ENCODE peak calls at places on chromosome 12, in seven cellular contexts. W, R, L, E, D, J and Z are unnamed samples.

GRCh38 chr12:42469355-42470006 is 120.1 kb downstream of the PRICKLE1 start:
- DNase-seq in R (no peak), E (no peak), W (no peak), J (no peak), D (no peak), L (no peak), Z (no peak)

GRCh38 chr12:38669530-38669929 is 235.9 kb downstream of the CPNE8 start:
- DNase-seq in E (peak), W (no peak), J (peak), R (no peak), D (no peak), L (no peak), Z (no peak)

GRCh38 chr12:3651585-3652424 is 101.1 kb downstream of the CRACR2A start:
- DNase-seq in R (no peak), D (no peak), J (peak), L (no peak), E (no peak), W (no peak), Z (no peak)

GRCh38 chr12:99486277-99486676 is 161.3 kb upstream of the GARIN6 start:
- DNase-seq in W (no peak), J (no peak), D (no peak), L (no peak), E (no peak), R (no peak), Z (no peak)

GRCh38 chr12:48917857-48918537 is 7.3 kb downstream of the FKBP11 start:
- DNase-seq in W (no peak), J (no peak), E (no peak), D (no peak), R (no peak), L (peak), Z (no peak)

GRCh38 chr12:3935078-3935477 is 61.9 kb upstream of the PARP11 start:
- DNase-seq in L (no peak), W (no peak), E (no peak), R (no peak), D (no peak), J (no peak), Z (no peak)

GRCh38 chr12:3303410-3304136 is 187.4 kb upstream of the PRMT8 start:
- DNase-seq in R (no peak), W (no peak), D (no peak), L (no peak), J (peak), E (no peak), Z (no peak)

GRCh38 chr12:84661732-84662326 is 250.8 kb downstream of the SLC6A15 start:
- DNase-seq in D (no peak), L (no peak), R (no peak), W (no peak), E (peak), J (no peak), Z (peak)

GRCh38 chr12:15851919-15852318 is 30.3 kb upstream of the STRAP start:
- DNase-seq in R (no peak), J (no peak), D (no peak), W (no peak), E (no peak), L (no peak), Z (no peak)

GRCh38 chr12:97151481-97151880 is 244.4 kb downstream of the NEDD1 start:
- DNase-seq in L (no peak), W (no peak), J (no peak), E (no peak), D (no peak), R (no peak), Z (no peak)

GRCh38 chr12:25155031-25155576 is 39.9 kb downstream of the DNAI7 start:
- DNase-seq in D (no peak), J (peak), E (peak), R (no peak), W (no peak), L (no peak), Z (no peak)

DNA sequence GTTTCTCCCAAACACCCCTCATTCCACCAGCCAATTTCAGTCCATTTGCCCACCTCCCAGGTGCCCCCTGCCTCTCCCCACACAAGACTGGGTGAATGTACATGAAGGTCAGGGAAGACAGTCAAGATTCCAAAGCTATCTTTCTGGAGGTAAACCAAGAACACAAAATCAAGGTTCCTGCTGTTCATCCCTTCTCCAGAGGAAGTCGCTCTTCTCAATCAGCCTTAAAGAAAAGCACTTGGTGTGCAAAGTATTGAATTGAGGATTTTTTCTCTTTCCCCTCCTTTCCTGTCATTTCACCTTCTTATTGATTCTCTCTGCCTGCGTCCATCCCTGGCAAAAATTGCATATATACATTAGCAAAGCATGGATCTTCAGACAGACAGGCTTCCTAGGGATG is 4.5 kb downstream of the GRIN2B start:
- DNase-seq in E (no peak), J (no peak), W (no peak), R (no peak), L (no peak), D (no peak), Z (no peak)
- TF ChIP-seq CTCF in E (no peak), J (peak), W (no peak), R (no peak), L (no peak), D (no peak), Z (no peak)

GRCh38 chr12:68880660-68881325 is 52.2 kb downstream of the CPM start:
- DNase-seq in D (no peak), J (no peak), E (peak), L (no peak), W (no peak), R (no peak), Z (no peak)

GRCh38 chr12:68885381-68885780 is 47.6 kb downstream of the CPM start:
- DNase-seq in J (no peak), E (no peak), W (no peak), D (no peak), R (no peak), L (no peak), Z (no peak)

GRCh38 chr12:68884251-68884650 is 48.7 kb downstream of the CPM start:
- DNase-seq in D (no peak), R (no peak), E (no peak), L (no peak), W (no peak), J (no peak), Z (no peak)

GRCh38 chr12:68882251-68882964 is 50.6 kb downstream of the CPM start:
- DNase-seq in J (no peak), D (no peak), R (no peak), E (no peak), W (no peak), L (no peak), Z (no peak)

GRCh38 chr12:68883151-68883550 is 49.8 kb downstream of the CPM start:
- DNase-seq in W (no peak), D (no peak), L (no peak), E (no peak), J (no peak), R (no peak), Z (no peak)
- H3K4me3 ChIP-seq in W (no peak), D (no peak), L (no peak), E (no peak), J (no peak), R (no peak), Z (no peak)

DNA sequence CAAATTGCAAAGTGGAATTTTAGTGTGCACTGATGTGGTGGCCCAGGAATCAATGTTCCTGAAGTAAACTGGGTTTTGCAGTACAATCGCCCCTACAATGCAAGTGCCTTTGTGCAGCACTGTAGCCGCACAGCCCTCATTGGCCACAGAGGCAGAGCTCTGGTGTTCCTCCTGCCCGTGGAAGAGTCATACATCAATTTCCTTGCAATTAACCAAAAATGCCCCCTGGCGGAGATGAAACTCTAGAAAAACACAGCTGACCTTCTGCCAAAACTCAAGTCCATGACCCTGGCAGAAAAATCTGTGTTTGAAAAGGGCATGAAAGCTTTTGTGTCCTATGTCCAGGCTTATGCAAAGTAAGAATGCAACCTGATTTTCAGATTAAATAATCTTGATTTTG is 117.9 kb upstream of the PRB2 start:
- DNase-seq in J (no peak), D (no peak), R (no peak), L (no peak), W (no peak), E (peak), Z (peak)
- TF ChIP-seq CTCF in J (peak), D (no peak), R (no peak), L (no peak), W (no peak), E (peak), Z (peak)

DNA sequence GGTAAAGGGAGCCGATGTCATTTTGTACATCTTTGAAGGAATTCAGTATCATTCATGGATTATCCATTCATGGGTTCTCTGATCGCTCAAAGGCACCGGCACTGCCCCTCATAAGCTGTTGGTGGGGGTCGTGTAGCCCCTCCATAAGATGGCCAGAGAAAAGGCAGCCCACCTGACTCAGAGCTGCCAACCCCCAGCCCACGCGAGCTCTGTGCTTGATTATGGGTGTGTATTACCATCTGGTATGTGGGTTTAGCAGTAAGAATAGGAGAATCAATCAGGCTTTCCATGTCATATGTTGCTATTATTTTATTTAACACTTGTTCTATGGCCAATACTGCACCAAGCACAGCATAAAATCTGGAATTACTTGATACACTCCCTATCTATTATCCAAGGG is 32.1 kb upstream of the AMIGO2 start:
- DNase-seq in D (no peak), R (no peak), L (no peak), W (no peak), J (no peak), E (no peak), Z (no peak)
- H3K4me3 ChIP-seq in D (no peak), R (no peak), L (no peak), W (no peak), J (no peak), E (no peak), Z (no peak)

GRCh38 chr12:121288158-121288848 is 8.2 kb downstream of the CAMKK2 start:
- DNase-seq in E (no peak), L (no peak), J (no peak), W (no peak), R (peak), D (no peak), Z (no peak)

GRCh38 chr12:121288941-121289340 is 7.6 kb downstream of the CAMKK2 start:
- DNase-seq in R (no peak), E (no peak), W (no peak), J (no peak), L (no peak), D (no peak), Z (no peak)

GRCh38 chr12:121287267-121287954 is 9.1 kb downstream of the CAMKK2 start:
- DNase-seq in E (peak), R (peak), L (no peak), D (no peak), J (no peak), W (no peak), Z (peak)

GRCh38 chr12:121289962-121290361 is 6.5 kb downstream of the CAMKK2 start:
- DNase-seq in L (no peak), E (no peak), W (no peak), R (no peak), J (no peak), D (no peak), Z (no peak)

GRCh38 chr12:121290410-121290809 is 6.1 kb downstream of the CAMKK2 start:
- DNase-seq in W (no peak), D (no peak), L (no peak), R (no peak), E (no peak), J (no peak), Z (no peak)
- TF ChIP-seq CTCF in W (no peak), D (no peak), L (no peak), R (no peak), E (no peak), J (no peak), Z (no peak)

GRCh38 chr12:76878045-76878898 is 547 bp downstream of the CSRP2 start:
- DNase-seq in L (peak), E (peak), J (peak), W (no peak), D (peak), R (no peak), Z (no peak)
- H3K4me3 ChIP-seq in L (peak), E (peak), J (peak), W (peak), D (peak), R (peak), Z (peak)

DNA sequence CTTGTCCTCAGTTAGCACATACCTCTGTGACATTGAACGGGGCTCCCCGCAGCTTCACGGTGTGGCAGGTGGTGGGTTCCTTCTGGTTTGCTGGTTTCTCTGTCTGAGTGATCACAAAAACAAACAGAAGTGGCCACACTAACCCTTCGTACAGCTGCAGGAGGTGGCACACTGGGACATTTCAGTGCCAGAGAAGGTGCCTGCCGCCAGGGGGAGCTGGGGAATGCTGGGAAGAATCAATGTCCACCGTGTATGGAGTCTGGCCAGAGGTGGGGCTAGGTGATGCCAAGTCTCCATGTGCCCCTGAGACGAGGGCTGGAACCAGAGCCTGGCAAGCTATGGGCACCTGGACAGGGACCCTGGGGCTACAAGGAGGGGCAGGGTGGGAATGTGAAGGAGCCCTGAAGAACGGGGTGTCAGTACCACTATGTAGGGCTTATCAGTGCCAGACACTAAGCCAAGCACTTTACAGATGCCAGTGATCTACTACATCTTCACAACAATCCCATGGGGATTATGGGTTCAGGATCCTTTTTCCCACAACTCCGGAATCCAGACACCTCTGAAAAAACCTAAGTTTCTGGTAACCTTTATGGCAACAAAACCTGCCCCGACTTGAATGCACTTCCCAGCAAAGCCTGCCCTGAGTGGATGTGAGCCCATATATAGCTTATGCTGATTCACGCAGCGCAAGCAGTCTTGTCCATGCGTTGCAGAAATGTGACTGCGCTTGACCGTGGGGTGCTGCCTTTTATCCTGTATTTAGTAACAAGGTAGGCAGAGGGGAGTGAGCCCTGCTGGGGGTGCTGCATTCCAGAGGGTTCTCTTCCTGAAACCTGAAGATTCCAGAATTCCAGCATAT is 10.8 kb downstream of the RBM19 start:
- DNase-seq in L (peak), W (no peak), D (no peak), E (peak), R (no peak), J (peak), Z (peak)
- TF ChIP-seq CTCF in L (no peak), W (peak), D (no peak), E (peak), R (peak), J (peak), Z (peak)